ENCODE peak calls at places on chromosomes 12 and 14, in six cellular contexts. D, F, T, B, A and L are unnamed samples.

GRCh38 chr12:46874642-46875041 is 48.8 kb upstream of the SLC38A4 start:
- DNase-seq in D (no peak), B (no peak), T (peak; percentile 76), F (no peak), A (no peak), L (no peak)

GRCh38 chr12:25328082-25328712 is 77.5 kb upstream of the KRAS start:
- DNase-seq in A (no peak), T (peak; percentile 51), F (no peak), D (no peak), B (no peak), L (peak; percentile 40)

GRCh38 chr12:124664395-124665111 is 97.1 kb upstream of the NCOR2 start:
- DNase-seq in B (no peak), F (no peak), D (no peak), T (no peak), A (no peak), L (no peak)

GRCh38 chr12:123576611-123577010 is 7.7 kb upstream of the TMED2 start:
- DNase-seq in F (peak; percentile 6), A (no peak), D (no peak), T (no peak), B (no peak), L (no peak)

GRCh38 chr12:109393437-109394345 is 46.0 kb downstream of the MYO1H start:
- DNase-seq in D (peak; percentile 39), F (no peak), T (peak; percentile 73), A (peak; percentile 48), B (no peak), L (no peak)

GRCh38 chr14:44895716-44896115 is 66.0 kb downstream of the KLHL28 start:
- DNase-seq in D (no peak), F (no peak), A (no peak), T (peak; percentile 30), B (no peak), L (no peak)

GRCh38 chr12:50353869-50354593 is 42.4 kb downstream of the FAM186A start:
- DNase-seq in D (no peak), B (no peak), F (no peak), A (no peak), T (peak; percentile 47), L (no peak)

GRCh38 chr14:91744068-91744480 is 12.2 kb upstream of the CATSPERB start:
- DNase-seq in F (no peak), T (no peak), B (no peak), D (no peak), A (peak; percentile 60), L (no peak)

GRCh38 chr14:102510616-102511520 is 1.3 kb upstream of the ANKRD9 start:
- DNase-seq in F (peak; percentile 70), T (no peak), A (peak; percentile 76), B (no peak), D (peak; percentile 21), L (peak; percentile 80)

GRCh38 chr12:115468087-115468510 is 784.1 kb upstream of the TBX3 start:
- DNase-seq in T (peak; percentile 31), B (no peak), A (peak; percentile 67), D (no peak), F (no peak), L (peak; percentile 74)

GRCh38 chr12:107318804-107319535 is 225.6 kb upstream of the CRY1 start:
- DNase-seq in T (peak; percentile 37), A (no peak), D (no peak), B (no peak), F (no peak), L (peak; percentile 26)

GRCh38 chr14:79540394-79540793 is 670.9 kb downstream of the DIO2 start:
- DNase-seq in A (no peak), B (no peak), F (no peak), T (no peak), D (no peak), L (peak; percentile 25)

GRCh38 chr12:65891987-65892481 is 67.8 kb downstream of the HMGA2 start:
- DNase-seq in A (peak; percentile 55), T (peak; percentile 99), F (peak; percentile 91), B (no peak), D (no peak), L (no peak)

GRCh38 chr12:91126516-91126915 is 15.2 kb upstream of the LUM start:
- DNase-seq in B (no peak), D (no peak), F (no peak), A (no peak), T (no peak), L (no peak)

GRCh38 chr12:114393569-114393968 is 12.4 kb downstream of the TBX5 start:
- DNase-seq in A (no peak), B (no peak), F (no peak), T (no peak), D (no peak), L (no peak)

GRCh38 chr12:20097561-20097960 is 270.8 kb upstream of the PDE3A start:
- DNase-seq in A (no peak), F (no peak), B (no peak), D (no peak), T (peak; percentile 74), L (no peak)

GRCh38 chr14:77158175-77158908 is 16.8 kb upstream of the ZDHHC22 start:
- DNase-seq in T (peak; percentile 71), D (no peak), F (no peak), A (no peak), B (no peak), L (no peak)
- H3K4me3 ChIP-seq in T (no peak overlapping the region), D (no peak overlapping the region), F (no peak overlapping the region), A (no peak overlapping the region), B (no peak overlapping the region), L (no peak overlapping the region)

GRCh38 chr14:105324871-105325270 is 10.3 kb downstream of the PACS2 start:
- DNase-seq in A (no peak), T (no peak), B (no peak), D (no peak), F (no peak), L (no peak)
- H3K4me3 ChIP-seq in A (no peak overlapping the region), T (no peak overlapping the region), B (no peak overlapping the region), D (no peak overlapping the region), F (no peak overlapping the region), L (no peak overlapping the region)

GRCh38 chr12:93676408-93677194 is 574 bp upstream of the CRADD start:
- DNase-seq in T (no peak), A (no peak), F (no peak), B (no peak), D (no peak), L (no peak)
- H3K4me3 ChIP-seq in T (peak overlapping the region; percentile 67), A (peak overlapping the region; percentile 52), F (peak overlapping the region; percentile 67), B (peak overlapping the region; percentile 80), D (peak overlapping the region; percentile 75), L (peak overlapping the region; percentile 63)

DNA sequence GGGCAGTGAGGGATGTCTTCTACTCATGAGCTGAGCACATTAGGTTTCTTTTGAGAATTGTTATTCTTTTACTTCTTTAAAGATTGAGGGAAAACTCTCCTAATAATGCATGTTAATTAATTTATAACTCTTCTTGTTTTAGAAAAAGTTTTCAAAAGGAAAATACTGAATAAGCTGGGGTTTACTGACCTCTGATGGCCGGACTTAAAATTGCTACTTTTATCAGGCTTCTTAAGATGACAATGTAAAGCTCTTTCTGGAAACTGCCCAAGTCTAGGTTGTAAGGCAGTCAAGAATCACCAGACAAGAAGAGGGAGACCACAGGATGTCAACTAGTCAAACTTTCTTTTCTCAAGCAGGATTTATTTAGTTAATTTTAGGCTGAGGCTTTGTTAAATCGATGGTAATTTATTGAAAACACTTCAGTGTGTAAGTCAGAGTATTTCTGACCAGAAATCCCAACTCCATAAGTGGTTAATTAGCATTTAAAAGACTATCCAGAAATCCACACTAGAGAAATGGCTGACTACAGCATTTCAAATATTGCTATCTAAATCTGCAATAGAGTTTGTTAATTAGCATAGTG is 82.1 kb downstream of the AVPR1A start:
- DNase-seq in F (no peak), B (no peak), A (no peak), T (peak; percentile 82), D (no peak), L (peak; percentile 39)
- H3K4me3 ChIP-seq in F (no peak overlapping the region), B (no peak overlapping the region), A (no peak overlapping the region), T (no peak overlapping the region), D (no peak overlapping the region), L (no peak overlapping the region)

GRCh38 chr14:90300649-90301048 is 31.1 kb downstream of the NRDE2 start:
- DNase-seq in B (no peak), T (peak; percentile 26), A (no peak), F (no peak), D (no peak), L (no peak)

GRCh38 chr14:90302529-90303303 is 29.0 kb downstream of the NRDE2 start:
- DNase-seq in D (no peak), T (peak; percentile 14), F (no peak), B (no peak), A (no peak), L (no peak)

GRCh38 chr14:90303382-90303943 is 28.3 kb downstream of the NRDE2 start:
- DNase-seq in F (no peak), B (no peak), T (no peak), A (no peak), D (no peak), L (no peak)

GRCh38 chr14:90301122-90301521 is 30.6 kb downstream of the NRDE2 start:
- DNase-seq in A (no peak), B (no peak), T (no peak), D (no peak), F (no peak), L (no peak)

GRCh38 chr14:90301580-90302181 is 30.1 kb downstream of the NRDE2 start:
- DNase-seq in T (peak; percentile 80), F (no peak), B (no peak), A (no peak), D (peak; percentile 6), L (no peak)
- H3K4me3 ChIP-seq in T (no peak overlapping the region), F (no peak overlapping the region), B (no peak overlapping the region), A (no peak overlapping the region), D (no peak overlapping the region), L (no peak overlapping the region)

GRCh38 chr14:75430106-75430505 is 2.3 kb downstream of the JDP2 start:
- DNase-seq in F (peak; percentile 74), D (no peak), T (peak; percentile 76), A (no peak), B (no peak), L (no peak)
- H3K4me3 ChIP-seq in F (peak overlapping the region; percentile 81), D (no peak overlapping the region), T (peak overlapping the region; percentile 74), A (peak overlapping the region; percentile 77), B (peak overlapping the region; percentile 15), L (no peak overlapping the region)

GRCh38 chr14:94689218-94689984 is 77.2 kb downstream of the SERPINA3 start:
- DNase-seq in A (peak; percentile 68), F (peak; percentile 66), T (peak; percentile 60), D (peak; percentile 16), B (no peak), L (peak; percentile 42)
- H3K4me3 ChIP-seq in A (no peak overlapping the region), F (no peak overlapping the region), T (peak overlapping the region; percentile 0), D (no peak overlapping the region), B (no peak overlapping the region), L (no peak overlapping the region)

GRCh38 chr14:100587763-100588411 is 670 bp upstream of the BEGAIN start:
- DNase-seq in F (peak; percentile 48), B (no peak), T (peak; percentile 49), A (no peak), D (no peak), L (no peak)
- H3K4me3 ChIP-seq in F (peak overlapping the region; percentile 67), B (no peak overlapping the region), T (no peak overlapping the region), A (peak overlapping the region; percentile 17), D (no peak overlapping the region), L (no peak overlapping the region)

DNA sequence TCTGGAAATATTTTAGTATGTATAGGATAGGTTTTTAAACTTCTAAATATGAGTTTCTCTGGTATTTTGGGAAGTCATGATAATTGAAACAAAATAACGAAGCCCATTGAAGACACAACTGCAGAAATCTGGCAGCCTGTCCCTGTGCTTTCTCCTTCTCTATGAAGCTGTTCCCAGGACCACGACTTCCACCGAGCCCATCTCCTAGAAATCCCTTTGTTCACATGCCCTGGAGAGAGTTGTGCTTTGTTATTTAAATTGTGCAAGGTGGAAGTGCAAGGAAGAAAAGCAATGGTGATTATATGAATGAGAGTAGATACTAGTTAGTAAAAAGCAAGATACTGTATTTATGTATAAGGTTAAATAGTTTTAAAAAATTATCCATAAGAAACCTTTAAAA is 32.2 kb downstream of the STK38L start:
- DNase-seq in B (no peak), F (no peak), D (no peak), T (no peak), A (no peak), L (no peak)
- H3K4me3 ChIP-seq in B (no peak overlapping the region), F (no peak overlapping the region), D (no peak overlapping the region), T (no peak overlapping the region), A (no peak overlapping the region), L (no peak overlapping the region)